ENCODE peak calls at places on chromosomes 7 and 10, in six cellular contexts. J, Q, V, K, I and T are unnamed samples.

GRCh38 chr10:54148508-54148907 is 652.5 kb downstream of the PCDH15 start:
- DNase-seq in J (no peak), K (no peak), Q (no peak), V (no peak), I (no peak), T (no peak)

GRCh38 chr7:47709051-47709450 is 127.1 kb upstream of the TNS3 start:
- DNase-seq in Q (no peak), I (no peak), J (no peak), V (no peak), K (no peak), T (no peak)

GRCh38 chr10:64733980-64734379 is 1212.8 kb downstream of the REEP3 start:
- DNase-seq in J (no peak), V (no peak), K (no peak), Q (no peak), I (peak), T (no peak)

GRCh38 chr10:132900211-132900756 is 42.1 kb downstream of the CFAP46 start:
- DNase-seq in V (no peak), Q (no peak), K (no peak), I (no peak), J (no peak), T (no peak)

GRCh38 chr10:4721994-4722753 is 103.8 kb upstream of the AKR1E2 start:
- DNase-seq in I (no peak), Q (no peak), J (no peak), K (no peak), V (no peak), T (no peak)

GRCh38 chr7:107276220-107276827 is 107.5 kb downstream of the HBP1 start:
- DNase-seq in V (no peak), Q (no peak), K (no peak), J (no peak), I (no peak), T (no peak)

GRCh38 chr7:81684513-81685262 is 85.2 kb downstream of the HGF start:
- DNase-seq in J (peak), I (peak), Q (peak), K (peak), V (peak), T (peak)

GRCh38 chr10:131758942-131759315 is 141.9 kb upstream of the PPP2R2D start:
- DNase-seq in V (no peak), K (no peak), I (no peak), Q (no peak), J (no peak), T (no peak)

GRCh38 chr7:38660427-38661099 is 29.4 kb upstream of the AMPH start:
- DNase-seq in Q (no peak), I (peak), V (no peak), J (no peak), K (no peak), T (no peak)

GRCh38 chr7:98559958-98560357 is 57.1 kb upstream of the NPTX2 start:
- DNase-seq in K (no peak), I (no peak), J (no peak), V (no peak), Q (no peak), T (no peak)

GRCh38 chr10:480928-481551 is 208.4 kb downstream of the DIP2C start:
- DNase-seq in I (peak), Q (peak), J (no peak), V (no peak), K (no peak), T (peak)

GRCh38 chr7:139741239-139741638 is 36.6 kb downstream of the HIPK2 start:
- DNase-seq in V (no peak), Q (no peak), J (no peak), I (no peak), K (no peak), T (peak)
- H3K27ac ChIP-seq in V (no peak), Q (peak), J (peak), I (peak), K (no peak), T (peak)

GRCh38 chr10:15222511-15222910 is 54.0 kb upstream of the NMT2 start:
- DNase-seq in K (no peak), J (no peak), Q (peak), I (no peak), V (no peak), T (no peak)
- H3K27ac ChIP-seq in K (no peak), J (no peak), Q (peak), I (no peak), V (no peak), T (no peak)

GRCh38 chr7:39937366-39938153 is 12.5 kb upstream of the CDK13 start:
- DNase-seq in K (peak), V (no peak), Q (no peak), J (no peak), I (no peak), T (no peak)
- H3K27ac ChIP-seq in K (peak), V (no peak), Q (no peak), J (no peak), I (no peak), T (no peak)

DNA sequence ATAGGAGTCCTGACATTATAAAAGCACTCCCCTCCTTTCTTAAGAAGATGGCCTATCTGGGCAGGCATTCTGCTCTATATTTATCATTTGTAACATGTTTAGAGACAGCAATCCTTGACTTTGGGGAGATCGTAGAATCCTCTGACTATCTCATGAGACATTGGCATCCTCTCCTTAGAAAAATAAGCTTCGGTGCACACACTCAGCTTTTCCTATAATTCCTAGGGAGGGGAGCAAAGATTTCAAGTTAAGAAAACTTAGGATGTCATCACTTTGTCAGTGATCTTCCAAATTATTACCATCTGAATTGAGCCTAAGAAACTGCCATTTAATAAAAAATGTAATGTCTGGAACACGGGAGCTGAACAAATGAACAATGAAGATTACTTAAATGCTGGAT is 645.3 kb upstream of the IGFBP3 start:
- DNase-seq in V (no peak), Q (no peak), J (no peak), I (no peak), K (no peak), T (no peak)
- H3K27ac ChIP-seq in V (no peak), Q (no peak), J (no peak), I (no peak), K (peak), T (no peak)

GRCh38 chr10:61944445-61945123 is 43.1 kb downstream of the ARID5B start:
- DNase-seq in J (no peak), I (no peak), Q (no peak), K (no peak), V (no peak), T (no peak)
- H3K27ac ChIP-seq in J (peak), I (no peak), Q (peak), K (peak), V (peak), T (no peak)

DNA sequence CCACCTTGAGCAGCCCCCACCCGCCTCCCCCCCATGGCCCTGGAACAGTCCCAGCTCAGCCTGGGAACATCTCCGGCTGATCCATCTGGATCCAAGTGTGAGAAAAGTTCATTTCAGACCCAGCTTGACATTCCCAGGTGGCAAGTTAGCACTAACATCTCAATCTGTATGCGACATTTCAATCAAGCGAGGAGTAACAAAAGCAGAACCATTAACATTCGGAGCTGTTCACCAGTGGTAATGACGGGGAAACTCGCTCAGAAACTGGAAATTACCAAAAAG is 65.4 kb downstream of the PAX2 start:
- DNase-seq in V (peak), K (no peak), I (no peak), Q (no peak), J (no peak), T (no peak)
- H3K27ac ChIP-seq in V (no peak), K (no peak), I (no peak), Q (no peak), J (no peak), T (no peak)